ENCODE peak calls at places on chromosomes 2 and 18, in ten cellular contexts. T is thyroid gland, L is IMR-90, U is neuronal stem cell, B is pancreas, E is cardiac muscle cell, R is A549, H is sigmoid colon, S is kidney, N is fibroblast of lung. O is an unnamed sample.
A peak's percentile ranks its signal among the peaks of the same experiment; 100 is the strongest.

GRCh38 chr2:8324164-8324848 is 357.6 kb upstream of the ID2 start:
- DNase-seq in T (no peak), L (peak; percentile 54), U (no peak), B (no peak), E (no peak), R (no peak), H (no peak), S (no peak), N (peak; percentile 53), O (no peak)

GRCh38 chr2:238101891-238102841 is 2.0 kb downstream of the ESPNL start:
- DNase-seq in T (peak; percentile 46), L (no peak), U (no peak), B (peak; percentile 57), E (no peak), R (no peak), H (peak; percentile 56), S (peak; percentile 67), N (no peak), O (no peak)

GRCh38 chr2:27953077-27953476 is 62.5 kb downstream of the BABAM2 start:
- DNase-seq in T (no peak), L (no peak), U (no peak), B (no peak), E (no peak), R (no peak), H (no peak), S (no peak), N (no peak), O (no peak)

GRCh38 chr18:3441290-3441689 is 8.7 kb upstream of the TGIF1 start:
- DNase-seq in T (peak; percentile 61), L (no peak), U (no peak), B (no peak), E (peak; percentile 58), R (peak; percentile 66), H (no peak), S (no peak), N (peak; percentile 51), O (no peak)

GRCh38 chr18:11689031-11689971 is at the start of gene GNAL:
- DNase-seq in T (peak; percentile 86), L (peak; percentile 85), U (peak; percentile 84), B (peak; percentile 90), E (peak; percentile 92), R (peak; percentile 90), H (peak; percentile 88), S (peak; percentile 88), N (peak; percentile 92), O (peak; percentile 94)

GRCh38 chr18:3723554-3723953 is 273.6 kb downstream of the TGIF1 start:
- DNase-seq in T (peak; percentile 23), L (no peak), U (no peak), B (no peak), E (no peak), R (no peak), H (no peak), S (no peak), N (no peak), O (no peak)

GRCh38 chr18:75248426-75249191 is 38.0 kb downstream of the TSHZ1 start:
- DNase-seq in T (no peak), L (no peak), U (no peak), B (no peak), E (no peak), R (no peak), H (no peak), S (peak; percentile 74), N (no peak), O (no peak)

GRCh38 chr2:237181844-237182243 is 96.2 kb downstream of the COPS8 start:
- DNase-seq in T (no peak), L (peak; percentile 100), U (no peak), B (no peak), E (peak; percentile 89), R (peak; percentile 89), H (peak; percentile 76), S (no peak), N (peak; percentile 96), O (no peak)

GRCh38 chr18:60020107-60020925 is 120.5 kb downstream of the PMAIP1 start:
- DNase-seq in T (peak; percentile 78), L (peak; percentile 26), U (no peak), B (no peak), E (no peak), R (no peak), H (no peak), S (no peak), N (peak; percentile 46), O (no peak)

GRCh38 chr2:47039502-47039870 is 115.6 kb downstream of the STPG4 start:
- DNase-seq in T (no peak), L (no peak), U (no peak), B (no peak), E (no peak), R (no peak), H (no peak), S (no peak), N (no peak), O (no peak)

GRCh38 chr2:217797170-217797569 is 205.6 kb downstream of the TNS1 start:
- DNase-seq in T (no peak), L (no peak), U (no peak), B (no peak), E (no peak), R (no peak), H (peak; percentile 71), S (no peak), N (no peak), O (no peak)

GRCh38 chr2:105417789-105418475 is 19.1 kb upstream of the FHL2 start:
- DNase-seq in T (no peak), L (peak; percentile 56), U (no peak), B (no peak), E (peak; percentile 49), R (no peak), H (no peak), S (no peak), N (peak; percentile 63), O (no peak)

GRCh38 chr18:46220116-46220515 is 115.9 kb downstream of the HAUS1 start:
- DNase-seq in T (no peak), L (peak; percentile 92), U (no peak), B (no peak), E (peak; percentile 30), R (no peak), H (no peak), S (no peak), N (peak; percentile 57), O (no peak)

GRCh38 chr2:65383571-65384488 is 48.6 kb downstream of the SPRED2 start:
- DNase-seq in T (no peak), L (peak; percentile 56), U (no peak), B (peak; percentile 63), E (peak; percentile 30), R (no peak), H (no peak), S (no peak), N (peak; percentile 41), O (peak; percentile 36)

GRCh38 chr2:55175254-55176093 is 56.6 kb downstream of the CLHC1 start:
- DNase-seq in T (no peak), L (peak; percentile 87), U (no peak), B (no peak), E (peak; percentile 80), R (peak; percentile 75), H (no peak), S (no peak), N (peak; percentile 88), O (peak; percentile 37)

GRCh38 chr2:36556847-36557246 is 41.1 kb downstream of the FEZ2 start:
- DNase-seq in T (no peak), L (peak; percentile 82), U (no peak), B (no peak), E (no peak), R (no peak), H (no peak), S (no peak), N (peak; percentile 44), O (no peak)

GRCh38 chr2:196241175-196241574 is 69.8 kb upstream of the STK17B start:
- DNase-seq in T (no peak), L (no peak), U (no peak), B (no peak), E (no peak), R (no peak), H (no peak), S (no peak), N (no peak), O (no peak)
- H3K4me1 ChIP-seq in T (no peaks in the 10 kb centered on the region), L (peaks cover 10% of the 10 kb centered on the region), U (no peaks in the 10 kb centered on the region), B (peaks cover 3% of the 10 kb centered on the region), E (no peaks in the 10 kb centered on the region), R (peaks cover 10% of the 10 kb centered on the region), H (no peaks in the 10 kb centered on the region), S (peaks cover 2% of the 10 kb centered on the region), N (peaks cover 9% of the 10 kb centered on the region), O (peaks cover 37% of the 10 kb centered on the region)

DNA sequence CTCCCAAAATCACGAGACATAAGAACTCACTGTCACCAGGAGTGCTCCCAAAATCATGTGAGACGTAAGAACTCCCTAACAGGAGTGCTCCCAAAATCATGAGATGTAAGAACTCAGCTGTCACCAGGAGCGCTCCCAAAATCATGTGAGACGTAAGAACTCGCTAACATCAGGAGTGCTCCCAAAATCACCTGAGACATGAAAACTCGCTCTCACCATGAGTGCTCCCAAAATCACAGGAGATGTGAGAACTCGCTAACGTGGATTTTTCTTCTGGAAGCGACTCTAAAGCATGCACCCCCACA is 53.1 kb downstream of the CTDP1 start:
- DNase-seq in T (no peak), L (no peak), U (no peak), B (no peak), E (peak; percentile 3), R (peak; percentile 9), H (no peak), S (no peak), N (no peak), O (no peak)
- H3K9me3 ChIP-seq in T (no peaks in the 10 kb centered on the region), L (peaks cover 41% of the 10 kb centered on the region), U (peaks cover 60% of the 10 kb centered on the region), B (no peaks in the 10 kb centered on the region), E (no peaks in the 10 kb centered on the region), R (peaks cover 28% of the 10 kb centered on the region), H (peaks cover 6% of the 10 kb centered on the region), S (peaks cover 36% of the 10 kb centered on the region), N (peaks cover 14% of the 10 kb centered on the region), O (no peaks in the 10 kb centered on the region)

DNA sequence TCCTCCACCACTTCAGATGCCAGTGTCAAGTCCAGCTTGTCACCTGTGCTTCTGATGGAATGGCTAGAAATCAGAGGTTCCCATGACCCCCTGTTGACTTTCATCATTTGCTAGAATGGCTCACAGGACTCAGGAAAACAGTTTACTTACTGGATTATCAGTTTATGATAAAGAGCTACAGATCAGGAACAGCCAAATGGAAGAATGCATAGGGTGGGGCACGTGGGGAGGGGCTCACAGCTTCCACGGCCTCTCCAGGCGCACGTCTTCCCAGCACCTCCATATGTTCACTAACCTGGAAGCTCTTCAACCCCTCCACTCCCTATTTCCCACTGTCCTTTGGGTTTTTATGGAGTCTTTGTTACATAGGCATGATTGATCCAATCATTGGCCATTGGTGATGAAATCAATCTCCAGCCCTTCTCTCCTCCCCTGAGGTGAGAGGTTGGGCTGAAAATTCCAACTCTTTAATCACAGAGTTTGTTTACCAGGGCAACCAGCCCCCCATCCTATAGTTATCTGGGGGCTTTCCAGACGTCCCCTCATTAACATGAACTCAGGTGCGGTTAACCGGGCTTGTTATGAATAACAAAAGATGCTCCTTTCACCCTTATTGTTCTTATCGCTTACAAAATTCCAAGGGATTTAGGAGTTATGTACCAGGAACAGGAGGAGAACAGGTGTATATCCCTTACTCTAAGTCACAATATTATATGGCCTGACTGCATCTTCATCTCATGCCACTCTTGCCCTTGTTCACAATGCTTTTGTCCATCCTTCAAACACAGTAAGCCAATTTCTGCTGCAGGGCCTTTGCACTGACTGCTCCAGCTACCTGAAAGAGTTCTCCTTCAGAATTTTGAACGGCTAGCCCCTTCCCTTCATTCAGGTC is 35.2 kb downstream of the ANXA4 start:
- DNase-seq in T (no peak), L (no peak), U (no peak), B (no peak), E (no peak), R (no peak), H (no peak), S (no peak), N (no peak), O (no peak)
- H3K4me1 ChIP-seq in T (peaks cover 20% of the 10 kb centered on the region), L (peaks cover 9% of the 10 kb centered on the region), U (no peaks in the 10 kb centered on the region), B (peaks cover 67% of the 10 kb centered on the region), E (peaks cover 13% of the 10 kb centered on the region), R (peaks cover 93% of the 10 kb centered on the region), H (no peaks in the 10 kb centered on the region), S (peaks cover 14% of the 10 kb centered on the region), N (peaks cover 12% of the 10 kb centered on the region), O (no peaks in the 10 kb centered on the region)

GRCh38 chr2:125427721-125428315 is 1228.1 kb upstream of the GYPC start:
- DNase-seq in T (no peak), L (peak; percentile 79), U (no peak), B (no peak), E (no peak), R (no peak), H (no peak), S (no peak), N (peak; percentile 83), O (no peak)
- H3K9me3 ChIP-seq in T (no peaks in the 10 kb centered on the region), L (no peaks in the 10 kb centered on the region), U (no peaks in the 10 kb centered on the region), B (no peaks in the 10 kb centered on the region), E (no peaks in the 10 kb centered on the region), R (no peaks in the 10 kb centered on the region), H (no peaks in the 10 kb centered on the region), S (no peaks in the 10 kb centered on the region), N (no peaks in the 10 kb centered on the region), O (no peaks in the 10 kb centered on the region)